ENCODE peak calls at places on chromosomes 16 and 17, in eight cellular contexts. I, U, G, Z, J, N, B and H are unnamed samples.
A peak's percentile ranks its signal among the peaks of the same experiment; 100 is the strongest.

GRCh38 chr16:82874251-82874650 is 247.5 kb downstream of the CDH13 start:
- DNase-seq in I (no peak), U (no peak), G (no peak), Z (no peak), J (no peak), N (no peak), B (no peak), H (no peak)

GRCh38 chr17:36475346-36475970 is 11.0 kb upstream of the ZNHIT3 start:
- DNase-seq in I (no peak), U (no peak), G (no peak), Z (no peak), J (no peak), N (no peak), B (no peak), H (no peak)

GRCh38 chr16:68512183-68512582 is 26.9 kb upstream of the ZFP90 start:
- DNase-seq in I (no peak), U (no peak), G (no peak), Z (no peak), J (no peak), N (no peak), B (no peak), H (no peak)

GRCh38 chr17:80984749-80985148 is 6.9 kb upstream of the CHMP6 start:
- DNase-seq in I (peak; percentile 58), U (no peak), G (no peak), Z (peak; percentile 66), J (peak; percentile 65), N (peak; percentile 52), B (no peak), H (no peak)

GRCh38 chr17:7897773-7898172 is 9.2 kb downstream of the CHD3 start:
- DNase-seq in I (peak; percentile 55), U (peak; percentile 42), G (no peak), Z (peak; percentile 29), J (no peak), N (no peak), B (peak; percentile 27), H (no peak)

GRCh38 chr16:14285542-14286380 is 214.6 kb downstream of the MRTFB start:
- DNase-seq in I (peak; percentile 95), U (peak; percentile 87), G (peak; percentile 75), Z (peak; percentile 94), J (peak; percentile 98), N (peak; percentile 96), B (peak; percentile 95), H (peak; percentile 93)

GRCh38 chr17:6297119-6297518 is 137.8 kb downstream of the AIPL1 start:
- DNase-seq in I (no peak), U (no peak), G (no peak), Z (no peak), J (no peak), N (no peak), B (no peak), H (no peak)

GRCh38 chr16:81447383-81448101 is 2.9 kb downstream of the CMIP start:
- DNase-seq in I (no peak), U (peak; percentile 43), G (no peak), Z (peak; percentile 15), J (no peak), N (no peak), B (peak; percentile 55), H (peak; percentile 68)

GRCh38 chr16:8776193-8776592 is 21.2 kb downstream of the TMEM186 start:
- DNase-seq in I (no peak), U (no peak), G (no peak), Z (no peak), J (no peak), N (no peak), B (peak; percentile 23), H (no peak)

GRCh38 chr17:31695456-31696090 is 163.5 kb downstream of the COPRS start:
- DNase-seq in I (no peak), U (no peak), G (no peak), Z (no peak), J (no peak), N (no peak), B (no peak), H (no peak)

GRCh38 chr17:83079340-83079747 is at the start of gene METRNL:
- DNase-seq in I (peak; percentile 89), U (peak; percentile 75), G (no peak), Z (peak; percentile 88), J (peak; percentile 82), N (peak; percentile 5), B (peak; percentile 87), H (peak; percentile 74)

GRCh38 chr17:83077411-83077810 is 2.0 kb upstream of the METRNL start:
- DNase-seq in I (no peak), U (no peak), G (no peak), Z (no peak), J (no peak), N (no peak), B (no peak), H (no peak)

GRCh38 chr17:83076930-83077329 is 2.5 kb upstream of the METRNL start:
- DNase-seq in I (no peak), U (no peak), G (no peak), Z (no peak), J (no peak), N (no peak), B (no peak), H (no peak)

GRCh38 chr17:83079766-83080616 is 582 bp downstream of the METRNL start:
- DNase-seq in I (peak; percentile 60), U (no peak), G (no peak), Z (peak; percentile 45), J (no peak), N (no peak), B (no peak), H (no peak)

GRCh38 chr17:83078378-83079339 is 750 bp upstream of the METRNL start:
- DNase-seq in I (peak; percentile 58), U (no peak), G (no peak), Z (peak; percentile 21), J (no peak), N (no peak), B (no peak), H (no peak)
- H3K4me3 ChIP-seq in I (peak overlapping the region; percentile 77), U (no peak overlapping the region), G (peak overlapping the region; percentile 90), Z (peak overlapping the region; percentile 78), J (peak overlapping the region; percentile 42), N (peak overlapping the region; percentile 51), B (peak overlapping the region; percentile 66), H (peak overlapping the region; percentile 38)

GRCh38 chr17:38751803-38752118 is 780 bp upstream of the PSMB3 start:
- DNase-seq in I (peak; percentile 94), U (peak; percentile 83), G (no peak), Z (peak; percentile 86), J (peak; percentile 89), N (no peak), B (peak; percentile 88), H (peak; percentile 83)

GRCh38 chr17:38750312-38751121 is 2.0 kb upstream of the PSMB3 start:
- DNase-seq in I (peak; percentile 25), U (no peak), G (no peak), Z (no peak), J (no peak), N (no peak), B (no peak), H (no peak)

GRCh38 chr17:38751144-38751802 is 1.3 kb upstream of the PSMB3 start:
- DNase-seq in I (peak; percentile 26), U (no peak), G (no peak), Z (no peak), J (no peak), N (no peak), B (no peak), H (no peak)

GRCh38 chr17:38752930-38753506 is 477 bp downstream of the PSMB3 start:
- DNase-seq in I (peak; percentile 23), U (no peak), G (no peak), Z (no peak), J (no peak), N (no peak), B (no peak), H (no peak)

DNA sequence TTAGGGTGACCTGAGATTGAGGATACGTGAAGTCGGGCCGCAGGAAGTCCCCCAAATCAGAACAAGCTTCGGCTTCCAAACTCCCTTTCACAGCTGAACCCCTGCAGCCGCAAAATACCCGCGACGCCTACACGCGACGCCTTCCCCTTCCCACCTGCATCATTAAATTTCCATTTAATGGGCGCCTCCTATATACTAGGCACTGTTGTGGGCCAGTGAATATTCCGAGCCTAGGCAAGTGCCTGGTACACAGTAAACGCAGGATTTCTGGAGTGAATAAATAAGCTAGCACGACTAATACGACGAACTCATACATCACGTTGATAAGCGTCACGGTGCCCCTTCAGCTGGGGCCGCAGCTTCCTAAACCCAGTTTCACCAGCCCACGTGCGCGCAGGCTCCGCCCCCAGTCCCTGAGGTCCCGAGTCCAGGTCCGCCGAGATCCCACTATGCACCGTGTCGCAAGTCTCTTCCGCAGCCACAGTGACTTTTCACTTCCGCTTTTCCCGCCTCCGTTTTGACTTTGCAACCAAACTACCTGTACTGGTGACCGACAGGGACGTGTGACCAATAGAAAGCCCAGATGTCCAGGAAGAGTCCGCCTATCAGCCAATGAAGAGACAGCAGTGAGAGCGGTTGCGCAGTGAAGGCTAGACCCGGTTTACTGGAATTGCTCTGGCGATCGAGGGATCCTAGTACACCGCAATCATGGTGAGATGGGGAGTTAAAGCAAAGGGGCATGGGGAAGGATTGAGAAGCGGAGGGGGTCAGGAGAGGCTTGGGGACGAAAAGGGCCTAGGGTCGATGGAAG is at the start of gene PSMB3:
- DNase-seq in I (peak; percentile 98), U (peak; percentile 99), G (peak; percentile 96), Z (peak; percentile 98), J (peak; percentile 99), N (peak; percentile 96), B (peak; percentile 98), H (peak; percentile 99)
- H3K4me1 ChIP-seq in I (peaks cover 26% of the 10 kb centered on the region), U (peaks cover 36% of the 10 kb centered on the region), G (peaks cover 17% of the 10 kb centered on the region), Z (peaks cover 12% of the 10 kb centered on the region), J (peaks cover 12% of the 10 kb centered on the region), N (peaks cover 4% of the 10 kb centered on the region), B (peaks cover 44% of the 10 kb centered on the region), H (peaks cover 3% of the 10 kb centered on the region)

GRCh38 chr16:12239953-12240485 is 263.5 kb downstream of the SNX29 start:
- DNase-seq in I (no peak), U (no peak), G (no peak), Z (no peak), J (no peak), N (no peak), B (no peak), H (no peak)
- H3K4me3 ChIP-seq in I (no peak overlapping the region), U (no peak overlapping the region), G (peak overlapping the region; percentile 28), Z (no peak overlapping the region), J (no peak overlapping the region), N (no peak overlapping the region), B (no peak overlapping the region), H (no peak overlapping the region)

GRCh38 chr16:89621698-89622409 is 8.4 kb downstream of the DPEP1 start:
- DNase-seq in I (no peak), U (no peak), G (no peak), Z (no peak), J (no peak), N (no peak), B (no peak), H (no peak)

GRCh38 chr16:89621136-89621697 is 7.8 kb downstream of the DPEP1 start:
- DNase-seq in I (no peak), U (no peak), G (no peak), Z (no peak), J (no peak), N (no peak), B (no peak), H (no peak)

GRCh38 chr16:89620406-89620841 is 7.0 kb downstream of the DPEP1 start:
- DNase-seq in I (no peak), U (no peak), G (no peak), Z (no peak), J (peak; percentile 75), N (no peak), B (no peak), H (no peak)

GRCh38 chr16:89624775-89625761 is 11.6 kb downstream of the DPEP1 start:
- DNase-seq in I (no peak), U (no peak), G (no peak), Z (no peak), J (no peak), N (no peak), B (no peak), H (no peak)

GRCh38 chr16:89623511-89624232 is 10.2 kb downstream of the DPEP1 start:
- DNase-seq in I (no peak), U (no peak), G (no peak), Z (no peak), J (no peak), N (no peak), B (no peak), H (no peak)
- H3K4me1 ChIP-seq in I (peaks cover 14% of the 10 kb centered on the region), U (no peaks in the 10 kb centered on the region), G (no peaks in the 10 kb centered on the region), Z (no peaks in the 10 kb centered on the region), J (peaks cover 5% of the 10 kb centered on the region), N (peaks cover 29% of the 10 kb centered on the region), B (no peaks in the 10 kb centered on the region), H (peaks cover 1% of the 10 kb centered on the region)